ENCODE peak calls at places on chromosomes 16 and 17, in ten cellular contexts. J is AG08395; K is HEK293T; Q is NCI-H1417; G is RPMI7951; X is AG08396; V is occipital lobe; H is heart left ventricle; C is activated T-cell treated with anti-CD3 and anti-CD28 coated beads, Interleukin-2, amount 50 U/mL, for 4 hours; B is NCI-H1092. O is an unnamed sample.

GRCh38 chr17:17439971-17440843 is 36.6 kb upstream of the MED9 start:
- DNase-seq in J (no peak), K (peak; percentile 71), Q (peak; percentile 60), G (peak; percentile 43), X (peak; percentile 51), V (no peak), H (no peak), C (peak; percentile 73), B (peak; percentile 92), O (peak; percentile 86)

GRCh38 chr16:68350951-68351350 is 40.1 kb downstream of the PRMT7 start:
- DNase-seq in J (no peak), K (no peak), Q (no peak), G (no peak), X (no peak), V (no peak), H (no peak), C (no peak), B (no peak), O (no peak)

GRCh38 chr16:29809031-29809747 is 2.8 kb upstream of the PRRT2 start:
- DNase-seq in J (no peak), K (no peak), Q (no peak), G (no peak), X (no peak), V (no peak), H (no peak), C (no peak), B (no peak), O (no peak)

GRCh38 chr17:19461139-19461538 is 50.1 kb downstream of the RNF112 start:
- DNase-seq in J (no peak), K (no peak), Q (peak; percentile 27), G (no peak), X (no peak), V (peak; percentile 16), H (no peak), C (no peak), B (no peak), O (no peak)

GRCh38 chr16:85187447-85187846 is 75.2 kb upstream of the CIBAR2 start:
- DNase-seq in J (no peak), K (no peak), Q (no peak), G (no peak), X (no peak), V (no peak), H (no peak), C (no peak), B (no peak), O (no peak)

GRCh38 chr16:89550421-89550988 is 10.0 kb upstream of the RPL13 start:
- DNase-seq in J (no peak), K (no peak), Q (no peak), G (no peak), X (no peak), V (no peak), H (no peak), C (no peak), B (no peak), O (no peak)

GRCh38 chr17:73455050-73455687 is 143.4 kb upstream of the CDC42EP4 start:
- DNase-seq in J (no peak), K (no peak), Q (peak; percentile 54), G (no peak), X (no peak), V (no peak), H (no peak), C (no peak), B (peak; percentile 28), O (no peak)

GRCh38 chr17:32117399-32117798 is 24.9 kb upstream of the RHOT1 start:
- DNase-seq in J (no peak), K (no peak), Q (no peak), G (no peak), X (no peak), V (no peak), H (no peak), C (no peak), B (no peak), O (no peak)

GRCh38 chr17:55254375-55254774 is 10.4 kb upstream of the HLF start:
- DNase-seq in J (no peak), K (no peak), Q (no peak), G (no peak), X (no peak), V (no peak), H (no peak), C (no peak), B (no peak), O (no peak)

GRCh38 chr17:36849871-36850348 is 87.4 kb upstream of the LHX1 start:
- DNase-seq in J (peak; percentile 53), K (peak; percentile 14), Q (no peak), G (peak; percentile 88), X (peak; percentile 33), V (no peak), H (no peak), C (no peak), B (no peak), O (peak; percentile 48)

GRCh38 chr16:26856791-26857190 is 209.9 kb upstream of the C16orf82 start:
- DNase-seq in J (no peak), K (no peak), Q (no peak), G (no peak), X (no peak), V (no peak), H (no peak), C (no peak), B (no peak), O (no peak)

GRCh38 chr16:89193021-89193575 is 7.2 kb downstream of the SLC22A31 start:
- DNase-seq in J (peak; percentile 71), K (peak; percentile 93), Q (no peak), G (no peak), X (peak; percentile 92), V (no peak), H (peak; percentile 36), C (no peak), B (no peak), O (peak; percentile 88)

GRCh38 chr16:66728117-66728787 is 23.2 kb downstream of the DYNC1LI2 start:
- DNase-seq in J (peak; percentile 82), K (peak; percentile 70), Q (no peak), G (peak; percentile 69), X (peak; percentile 61), V (no peak), H (peak; percentile 47), C (no peak), B (peak; percentile 3), O (peak; percentile 61)

GRCh38 chr17:40014375-40014980 is 762 bp upstream of the CSF3 start:
- DNase-seq in J (no peak), K (no peak), Q (no peak), G (no peak), X (no peak), V (no peak), H (no peak), C (no peak), B (no peak), O (no peak)

GRCh38 chr17:29557717-29558116 is 9.1 kb downstream of the ABHD15 start:
- DNase-seq in J (no peak), K (no peak), Q (no peak), G (no peak), X (no peak), V (no peak), H (no peak), C (no peak), B (no peak), O (no peak)

GRCh38 chr16:5027575-5028235 is 6.0 kb downstream of the NAGPA start:
- DNase-seq in J (no peak), K (no peak), Q (no peak), G (no peak), X (no peak), V (no peak), H (no peak), C (no peak), B (no peak), O (no peak)

GRCh38 chr16:87489434-87490045 is 3.3 kb downstream of the ZCCHC14 start:
- DNase-seq in J (no peak), K (no peak), Q (no peak), G (no peak), X (no peak), V (no peak), H (no peak), C (no peak), B (no peak), O (no peak)

GRCh38 chr17:29165261-29165660 is 14.9 kb downstream of the MYO18A start:
- DNase-seq in J (no peak), K (no peak), Q (no peak), G (no peak), X (no peak), V (no peak), H (no peak), C (no peak), B (no peak), O (no peak)

GRCh38 chr16:49986351-49987124 is 38.5 kb upstream of the CNEP1R1 start:
- DNase-seq in J (peak; percentile 72), K (no peak), Q (no peak), G (peak; percentile 70), X (peak; percentile 41), V (no peak), H (no peak), C (no peak), B (peak; percentile 34), O (no peak)

GRCh38 chr17:38598536-38598935 is 7.2 kb downstream of the SRCIN1 start:
- DNase-seq in J (no peak), K (peak; percentile 75), Q (peak; percentile 89), G (peak; percentile 53), X (peak; percentile 46), V (peak; percentile 60), H (no peak), C (no peak), B (peak; percentile 62), O (no peak)

GRCh38 chr17:37134050-37134449 is 185.3 kb downstream of the AATF start:
- DNase-seq in J (no peak), K (no peak), Q (peak; percentile 27), G (no peak), X (no peak), V (no peak), H (no peak), C (no peak), B (peak; percentile 16), O (no peak)

GRCh38 chr16:83952940-83953795 is at the start of gene OSGIN1:
- DNase-seq in J (peak; percentile 97), K (peak; percentile 69), Q (peak; percentile 30), G (peak; percentile 95), X (peak; percentile 95), V (peak; percentile 75), H (peak; percentile 95), C (peak; percentile 54), B (peak; percentile 69), O (peak; percentile 86)

GRCh38 chr17:6523330-6523729 is 33.0 kb downstream of the PITPNM3 start:
- DNase-seq in J (no peak), K (no peak), Q (no peak), G (peak; percentile 24), X (no peak), V (no peak), H (no peak), C (no peak), B (no peak), O (no peak)

GRCh38 chr16:52492789-52493357 is 54.1 kb downstream of the TOX3 start:
- DNase-seq in J (no peak), K (no peak), Q (no peak), G (no peak), X (no peak), V (no peak), H (no peak), C (no peak), B (no peak), O (peak; percentile 44)

GRCh38 chr17:74028717-74029116 is 174.8 kb upstream of the RPL38 start:
- DNase-seq in J (no peak), K (no peak), Q (no peak), G (no peak), X (no peak), V (no peak), H (no peak), C (no peak), B (no peak), O (no peak)

GRCh38 chr17:41464682-41465081 is 2.5 kb downstream of the KRT32 start:
- DNase-seq in J (peak; percentile 96), K (no peak), Q (no peak), G (peak; percentile 97), X (peak; percentile 75), V (peak; percentile 61), H (peak; percentile 85), C (no peak), B (no peak), O (no peak)

GRCh38 chr17:43384476-43384862 is 14.3 kb upstream of the ARL4D start:
- DNase-seq in J (no peak), K (no peak), Q (no peak), G (no peak), X (no peak), V (no peak), H (no peak), C (no peak), B (no peak), O (no peak)

GRCh38 chr17:71709974-71710373 is 410.8 kb upstream of the SOX9 start:
- DNase-seq in J (peak; percentile 60), K (no peak), Q (no peak), G (peak; percentile 13), X (peak; percentile 49), V (no peak), H (no peak), C (no peak), B (no peak), O (no peak)